ENCODE peak calls at places on chromosomes 2 and 18, in five cellular contexts. A is heart left ventricle, S is K562, Z is IMR-90, N is tibial nerve. H is an unnamed sample.
A peak's percentile ranks its signal among the peaks of the same experiment; 100 is the strongest.

GRCh38 chr18:64097497-64097896 is 51.4 kb downstream of the LINC00305 start:
- DNase-seq in A (no peak), S (no peak), Z (no peak), N (no peak), H (no peak)

GRCh38 chr2:132373391-132374135 is 43.0 kb upstream of the GPR39 start:
- DNase-seq in A (no peak), S (no peak), Z (no peak), N (no peak), H (no peak)

GRCh38 chr2:58194451-58194850 is 46.7 kb downstream of the FANCL start:
- DNase-seq in A (no peak), S (no peak), Z (no peak), N (no peak), H (no peak)

GRCh38 chr2:185633621-185634020 is 105.0 kb upstream of the FSIP2 start:
- DNase-seq in A (no peak), S (no peak), Z (no peak), N (no peak), H (no peak)

GRCh38 chr18:22267697-22268096 is 98.3 kb downstream of the GATA6 start:
- DNase-seq in A (peak; percentile 86), S (no peak), Z (no peak), N (no peak), H (no peak)

GRCh38 chr18:50158866-50159653 is 35.9 kb downstream of the MYO5B start:
- DNase-seq in A (no peak), S (no peak), Z (no peak), N (no peak), H (peak; percentile 33)

GRCh38 chr2:7572460-7572859 is 655.2 kb downstream of the RNF144A start:
- DNase-seq in A (no peak), S (no peak), Z (no peak), N (no peak), H (no peak)

GRCh38 chr2:112661656-112662305 is 16.0 kb downstream of the SLC20A1 start:
- DNase-seq in A (no peak), S (no peak), Z (no peak), N (no peak), H (no peak)

GRCh38 chr2:104932243-104932642 is 78.3 kb downstream of the POU3F3 start:
- DNase-seq in A (no peak), S (no peak), Z (no peak), N (no peak), H (no peak)

GRCh38 chr18:70464343-70465114 is 175.7 kb downstream of the SOCS6 start:
- DNase-seq in A (peak; percentile 66), S (peak; percentile 75), Z (peak; percentile 55), N (peak; percentile 64), H (peak; percentile 77)

DNA sequence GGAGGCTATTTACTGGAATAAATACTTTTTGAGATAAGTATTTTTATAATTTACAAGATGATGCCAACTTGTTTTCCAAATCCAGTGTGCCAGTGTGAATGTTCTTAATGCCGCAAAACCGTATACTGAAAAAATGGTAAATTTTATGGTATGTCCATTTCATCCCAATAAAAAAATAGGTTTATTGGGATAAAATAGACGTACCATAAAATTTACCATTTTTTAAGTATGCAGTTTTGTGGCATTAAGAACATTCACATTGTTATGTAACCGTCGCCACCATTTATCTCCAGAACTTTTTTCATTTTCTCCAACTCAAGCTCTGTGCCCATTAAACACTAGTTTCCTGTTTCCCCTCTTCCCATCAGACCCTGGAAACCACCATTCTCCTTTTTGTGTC is 167.9 kb downstream of the PARD3B start:
- DNase-seq in A (no peak), S (no peak), Z (no peak), N (no peak), H (no peak)
- H3K4me1 ChIP-seq in A (no peaks in the 10 kb centered on the region), S (no peaks in the 10 kb centered on the region), Z (no peaks in the 10 kb centered on the region), N (no peaks in the 10 kb centered on the region), H (no peaks in the 10 kb centered on the region)

GRCh38 chr2:120480903-120481445 is 135.0 kb downstream of the INHBB start:
- DNase-seq in A (no peak), S (no peak), Z (no peak), N (no peak), H (no peak)
- TF ChIP-seq POLR2A in A (no peak), S (no peak), Z (no peak), N (no peak), H (no peak)

GRCh38 chr2:150341982-150342680 is 145.3 kb downstream of the RND3 start:
- DNase-seq in A (no peak), S (no peak), Z (no peak), N (no peak), H (no peak)
- H3K9me3 ChIP-seq in A (no peaks in the 10 kb centered on the region), S (peaks cover 3% of the 10 kb centered on the region), Z (no peaks in the 10 kb centered on the region), N (no peaks in the 10 kb centered on the region), H (no peaks in the 10 kb centered on the region)

DNA sequence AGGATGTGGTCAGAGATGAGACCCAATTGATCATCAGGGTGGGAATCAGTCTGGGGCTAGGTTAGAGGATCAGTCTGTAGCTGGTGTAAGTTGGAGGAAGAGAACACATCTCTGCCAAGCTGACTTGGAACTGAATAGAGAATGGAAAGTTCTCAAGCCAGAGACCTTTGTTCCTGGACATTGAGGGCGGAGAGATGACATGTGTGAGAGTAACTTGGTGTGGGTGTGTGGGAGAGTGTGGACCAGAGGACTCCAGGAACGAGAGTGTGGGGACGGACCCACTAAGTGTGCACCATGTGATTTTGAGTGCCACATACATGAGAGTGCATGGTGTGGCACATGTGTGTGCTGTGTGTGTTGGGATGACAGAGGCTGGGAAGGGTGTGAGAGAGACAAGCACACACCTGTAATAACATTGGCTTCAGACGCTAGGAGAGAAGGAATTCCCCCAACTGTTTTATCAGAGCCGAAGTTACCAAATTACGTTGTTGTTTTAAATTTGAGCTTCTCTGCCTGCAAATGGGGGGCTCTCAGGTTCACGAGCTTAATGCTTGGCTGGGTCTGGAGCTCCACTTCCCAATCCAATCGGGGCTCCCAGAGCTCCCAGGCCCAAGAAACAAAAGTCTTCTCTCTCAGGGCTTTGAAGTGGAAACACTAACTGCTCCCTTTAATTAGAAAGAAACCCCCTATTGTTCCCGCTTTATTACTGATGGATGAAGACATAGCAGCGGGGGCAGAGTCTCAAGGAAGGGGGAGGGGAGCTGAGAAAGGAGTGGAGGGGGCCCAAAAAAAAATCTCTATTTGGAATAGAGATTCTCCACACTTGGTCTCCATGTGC is 15.8 kb upstream of the PKDCC start:
- DNase-seq in A (no peak), S (no peak), Z (no peak), N (no peak), H (no peak)
- H3K4me1 ChIP-seq in A (peaks cover 11% of the 10 kb centered on the region), S (no peaks in the 10 kb centered on the region), Z (peaks cover 4% of the 10 kb centered on the region), N (no peaks in the 10 kb centered on the region), H (peaks cover 3% of the 10 kb centered on the region)

GRCh38 chr2:189440947-189441708 is at the start of gene WDR75:
- DNase-seq in A (peak; percentile 95), S (peak; percentile 90), Z (peak; percentile 94), N (peak; percentile 83), H (peak; percentile 95)
- TF ChIP-seq POLR2A in A (no peak), S (peak; percentile 95), Z (peak; percentile 88), N (peak; percentile 73), H (peak; percentile 83)

GRCh38 chr18:52131845-52132244 is 208.2 kb upstream of the DCC start:
- DNase-seq in A (no peak), S (no peak), Z (no peak), N (no peak), H (no peak)

GRCh38 chr18:52136532-52136931 is 203.5 kb upstream of the DCC start:
- DNase-seq in A (no peak), S (no peak), Z (no peak), N (no peak), H (no peak)

DNA sequence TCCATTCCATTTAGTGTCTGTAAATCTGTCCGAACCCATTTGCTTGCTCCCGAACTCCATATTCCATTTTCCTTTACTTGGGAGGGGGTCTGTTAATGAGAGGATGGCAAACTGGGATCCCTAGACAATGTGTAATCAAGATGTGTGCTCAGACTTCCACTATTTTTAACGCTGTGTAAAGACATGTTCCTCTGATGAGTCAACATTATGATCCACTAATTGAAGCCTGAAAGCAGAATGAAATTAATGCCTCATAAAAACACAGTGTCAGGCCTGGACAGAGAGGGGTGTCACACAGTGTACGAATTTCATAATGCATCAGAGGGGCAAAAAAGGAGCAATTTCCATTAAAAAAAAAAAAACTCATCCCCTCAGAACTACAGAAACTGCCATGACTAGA is 209.4 kb upstream of the DCC start:
- DNase-seq in A (no peak), S (no peak), Z (no peak), N (no peak), H (no peak)
- H3K9me3 ChIP-seq in A (no peaks in the 10 kb centered on the region), S (no peaks in the 10 kb centered on the region), Z (peaks cover 5% of the 10 kb centered on the region), N (no peaks in the 10 kb centered on the region), H (no peaks in the 10 kb centered on the region)

GRCh38 chr2:60535392-60536312 is 17.8 kb downstream of the BCL11A start:
- DNase-seq in A (no peak), S (no peak), Z (no peak), N (no peak), H (no peak)
- H3K4me1 ChIP-seq in A (peaks cover 25% of the 10 kb centered on the region), S (no peaks in the 10 kb centered on the region), Z (peaks cover 3% of the 10 kb centered on the region), N (no peaks in the 10 kb centered on the region), H (peaks cover 72% of the 10 kb centered on the region)

DNA sequence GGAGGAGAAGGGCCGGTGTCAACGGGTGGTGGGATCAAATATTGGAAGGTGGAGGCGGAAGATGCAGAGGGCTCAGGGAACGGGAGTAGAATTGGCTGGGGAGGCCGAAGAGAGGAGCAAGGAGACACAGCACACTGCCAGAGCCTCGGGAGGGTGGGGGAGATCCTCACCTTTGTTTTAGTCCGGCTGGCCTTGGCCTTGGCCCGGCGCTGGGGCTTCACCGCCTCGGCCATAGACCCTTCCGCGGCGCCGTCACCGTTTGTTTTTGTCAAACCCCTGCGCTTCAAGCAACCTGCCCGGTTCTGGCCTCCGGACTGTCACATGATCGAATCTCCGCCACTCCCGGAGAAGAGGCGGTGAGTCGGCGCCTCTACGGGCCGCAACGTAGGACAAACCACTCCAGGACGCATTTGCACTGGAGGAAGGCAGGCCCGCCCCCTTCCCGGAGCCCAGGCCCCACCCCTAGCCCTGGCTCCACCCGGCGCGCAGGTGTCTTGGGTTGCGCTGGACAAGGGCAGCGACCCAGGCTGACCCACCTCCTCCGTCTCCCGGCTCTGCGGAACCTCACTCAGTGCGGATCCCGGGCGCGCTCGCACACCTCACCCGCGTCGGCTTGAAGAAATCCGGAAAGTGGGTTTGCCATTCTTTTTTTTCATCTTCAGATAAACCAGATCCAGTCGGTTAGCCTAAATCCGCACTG is at the start of gene EPG5:
- DNase-seq in A (peak; percentile 96), S (peak; percentile 88), Z (peak; percentile 95), N (peak; percentile 86), H (peak; percentile 97)
- TF ChIP-seq POLR2A in A (no peak), S (peak; percentile 78), Z (peak; percentile 74), N (no peak), H (peak; percentile 52)

DNA sequence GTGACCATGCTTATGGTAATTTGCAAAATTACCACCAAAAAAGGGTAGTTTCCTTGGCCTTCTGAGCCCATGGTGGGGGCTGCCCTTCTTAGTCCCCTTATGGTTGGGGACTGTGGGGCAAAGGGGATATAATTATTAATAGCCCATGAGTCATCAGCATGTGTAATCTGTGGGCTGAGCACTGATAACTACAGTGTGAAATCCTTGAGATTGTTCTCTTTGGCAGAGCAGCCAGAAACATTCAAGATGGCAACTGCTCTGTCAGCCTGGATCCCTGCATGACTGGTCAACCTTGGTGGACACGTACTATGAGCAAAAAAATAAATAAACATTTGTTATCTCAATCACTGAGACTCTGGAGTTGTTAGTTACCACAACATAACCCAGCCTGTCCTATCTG is 61.3 kb downstream of the MGAT4A start:
- DNase-seq in A (no peak), S (no peak), Z (no peak), N (no peak), H (no peak)
- H3K9me3 ChIP-seq in A (no peaks in the 10 kb centered on the region), S (no peaks in the 10 kb centered on the region), Z (no peaks in the 10 kb centered on the region), N (no peaks in the 10 kb centered on the region), H (no peaks in the 10 kb centered on the region)

DNA sequence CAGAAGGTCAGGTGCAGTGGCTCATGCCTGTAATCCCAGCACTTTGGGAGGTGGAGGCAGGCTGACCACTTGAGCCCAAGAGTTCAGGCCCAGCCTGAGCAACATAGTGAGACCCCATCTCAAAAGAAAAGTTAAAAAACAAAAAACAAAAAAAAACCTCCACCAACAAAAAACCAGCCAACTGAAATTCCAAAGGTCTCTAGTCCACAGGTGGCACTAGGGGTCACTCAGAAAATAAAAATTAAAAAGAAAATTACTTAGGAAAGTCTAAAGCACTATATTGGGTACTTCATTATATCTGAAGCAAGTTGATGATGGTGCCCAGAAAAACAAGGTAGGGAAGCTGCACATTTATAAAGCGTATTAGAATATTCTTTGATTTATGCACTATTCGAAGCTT is 26.9 kb downstream of the ANXA4 start:
- DNase-seq in A (no peak), S (no peak), Z (no peak), N (no peak), H (no peak)
- H3K4me1 ChIP-seq in A (peaks cover 7% of the 10 kb centered on the region), S (peaks cover 21% of the 10 kb centered on the region), Z (peaks cover 20% of the 10 kb centered on the region), N (peaks cover 23% of the 10 kb centered on the region), H (peaks cover 13% of the 10 kb centered on the region)